ENCODE peak calls at places on chromosomes 6 and 20, in four cellular contexts. One of them, this sample, is unnamed.

GRCh38 chr20:20530428-20531151 is 162.7 kb downstream of the INSM1 start:
- DNase-seq in lower leg skin: peak; percentile 68
- DNase-seq in NCI-H524: no peak
- DNase-seq in NCI-H1417: no peak
- DNase-seq in this sample: no peak

GRCh38 chr6:106751501-106752252 is 122.3 kb downstream of the QRSL1 start:
- DNase-seq in lower leg skin: no peak
- DNase-seq in NCI-H524: peak; percentile 49
- DNase-seq in NCI-H1417: peak; percentile 8
- DNase-seq in this sample: no peak

GRCh38 chr6:98641929-98642328 is 192.4 kb upstream of the POU3F2 start:
- DNase-seq in lower leg skin: no peak
- DNase-seq in NCI-H524: peak; percentile 5
- DNase-seq in NCI-H1417: no peak
- DNase-seq in this sample: no peak

GRCh38 chr6:111844921-111845320 is 28.3 kb downstream of the FYN start:
- DNase-seq in lower leg skin: no peak
- DNase-seq in NCI-H524: no peak
- DNase-seq in NCI-H1417: no peak
- DNase-seq in this sample: no peak

GRCh38 chr20:51104960-51105460 is 82.1 kb upstream of the KCNG1 start:
- DNase-seq in lower leg skin: no peak
- DNase-seq in NCI-H524: no peak
- DNase-seq in NCI-H1417: no peak
- DNase-seq in this sample: no peak

GRCh38 chr6:50091641-50092040 is 41.9 kb upstream of the DEFB112 start:
- DNase-seq in lower leg skin: no peak
- DNase-seq in NCI-H524: no peak
- DNase-seq in NCI-H1417: no peak
- DNase-seq in this sample: no peak

GRCh38 chr6:116556065-116556464 is 2.5 kb downstream of the CALHM4 start:
- DNase-seq in lower leg skin: no peak
- DNase-seq in NCI-H524: no peak
- DNase-seq in NCI-H1417: no peak
- DNase-seq in this sample: no peak

GRCh38 chr6:108966855-108967755 is 118.9 kb downstream of the ARMC2 start:
- DNase-seq in lower leg skin: no peak
- DNase-seq in NCI-H524: no peak
- DNase-seq in NCI-H1417: peak; percentile 31
- DNase-seq in this sample: peak; percentile 50

GRCh38 chr6:14804001-14804401 is 441.9 kb upstream of the JARID2 start:
- DNase-seq in lower leg skin: peak; percentile 63
- DNase-seq in NCI-H524: peak; percentile 37
- DNase-seq in NCI-H1417: no peak
- DNase-seq in this sample: no peak